ENCODE peak calls at places on chromosomes 4 and X, in seven cellular contexts. I, A, U, H, T, R and Z are unnamed samples. For H3K4me1 and H3K9me3, the result is how much of the 10 kb centered on the place peaks cover.

GRCh38 chr4:183399616-183400015 is 44.8 kb upstream of the CDKN2AIP start:
- DNase-seq in A (no peak), I (no peak), H (no peak), R (no peak), T (no peak), U (no peak), Z (no peak)

GRCh38 chr4:70667710-70668535 is 1.6 kb upstream of the JCHAIN start:
- DNase-seq in R (no peak), H (no peak), T (no peak), A (no peak), U (no peak), I (no peak), Z (no peak)

GRCh38 chr4:6195602-6196319 is 4.6 kb downstream of the JAKMIP1 start:
- DNase-seq in T (no peak), R (no peak), A (no peak), I (no peak), U (no peak), H (no peak), Z (no peak)

GRCh38 chr4:175705407-175705806 is 106.7 kb downstream of the GPM6A start:
- DNase-seq in R (peak), I (no peak), T (no peak), H (peak), U (no peak), A (no peak), Z (peak)

GRCh38 chr4:184961693-184962092 is 56.6 kb upstream of the HELT start:
- DNase-seq in A (no peak), H (no peak), T (no peak), I (no peak), U (no peak), R (no peak), Z (no peak)

GRCh38 chrX:65932173-65933084 is 107.5 kb downstream of the VSIG4 start:
- DNase-seq in H (no peak), I (no peak), U (no peak), A (no peak), R (no peak), T (no peak), Z (peak)

GRCh38 chrX:155662297-155662696 is 49.5 kb upstream of the TMLHE start:
- DNase-seq in I (no peak), T (no peak), H (no peak), R (no peak), U (no peak), A (no peak), Z (peak)

GRCh38 chr4:15239866-15240265 is 188.0 kb upstream of the C1QTNF7 start:
- DNase-seq in R (no peak), I (no peak), A (no peak), H (no peak), T (peak), U (no peak), Z (peak)

GRCh38 chrX:130386408-130386808 is 934 bp upstream of the GPR119 start:
- DNase-seq in U (no peak), A (no peak), H (no peak), R (no peak), T (no peak), I (no peak), Z (no peak)

GRCh38 chr4:19319607-19320006 is 932.1 kb upstream of the SLIT2 start:
- DNase-seq in I (no peak), R (no peak), A (no peak), T (no peak), H (no peak), U (no peak), Z (no peak)

GRCh38 chr4:156475322-156475721 is 496.3 kb downstream of the PDGFC start:
- DNase-seq in I (no peak), R (no peak), U (no peak), T (no peak), H (no peak), A (no peak), Z (peak)

GRCh38 chr4:139540161-139540560 is 15.9 kb downstream of the SETD7 start:
- DNase-seq in U (no peak), I (no peak), T (no peak), A (no peak), R (no peak), H (no peak), Z (no peak)

GRCh38 chr4:157978680-157979361 is 194.0 kb downstream of the GASK1B start:
- DNase-seq in A (peak), T (peak), I (no peak), R (no peak), U (no peak), H (peak), Z (peak)

GRCh38 chr4:168835880-168836454 is 174.1 kb downstream of the CBR4 start:
- DNase-seq in I (no peak), H (no peak), U (no peak), A (no peak), R (no peak), T (no peak), Z (no peak)

GRCh38 chrX:74231625-74232024 is 72.4 kb upstream of the ZCCHC13 start:
- DNase-seq in A (no peak), H (no peak), U (no peak), I (no peak), R (no peak), T (no peak), Z (no peak)

GRCh38 chr4:184255361-184255760 is 37.7 kb upstream of the ENPP6 start:
- DNase-seq in R (no peak), I (no peak), H (no peak), A (no peak), U (no peak), T (no peak), Z (no peak)

GRCh38 chrX:2409796-2410195 is 91.0 kb downstream of the DHRSX start:
- DNase-seq in T (no peak), A (no peak), H (no peak), I (no peak), R (no peak), U (no peak), Z (no peak)

GRCh38 chr4:88009871-88010270 is 2.4 kb downstream of the PKD2 start:
- DNase-seq in T (no peak), I (no peak), A (no peak), U (no peak), R (no peak), H (no peak), Z (no peak)

GRCh38 chr4:24885342-24885741 is 27.5 kb downstream of the CCDC149 start:
- DNase-seq in T (peak), H (no peak), A (no peak), R (no peak), U (no peak), I (no peak), Z (no peak)

GRCh38 chr4:119118397-119118796 is 17.2 kb upstream of the MYOZ2 start:
- DNase-seq in H (no peak), T (no peak), R (no peak), A (no peak), I (no peak), U (no peak), Z (no peak)

GRCh38 chr4:123821861-123822260 is 425.3 kb downstream of the SPRY1 start:
- DNase-seq in A (no peak), U (no peak), T (no peak), I (no peak), H (no peak), R (no peak), Z (no peak)

DNA sequence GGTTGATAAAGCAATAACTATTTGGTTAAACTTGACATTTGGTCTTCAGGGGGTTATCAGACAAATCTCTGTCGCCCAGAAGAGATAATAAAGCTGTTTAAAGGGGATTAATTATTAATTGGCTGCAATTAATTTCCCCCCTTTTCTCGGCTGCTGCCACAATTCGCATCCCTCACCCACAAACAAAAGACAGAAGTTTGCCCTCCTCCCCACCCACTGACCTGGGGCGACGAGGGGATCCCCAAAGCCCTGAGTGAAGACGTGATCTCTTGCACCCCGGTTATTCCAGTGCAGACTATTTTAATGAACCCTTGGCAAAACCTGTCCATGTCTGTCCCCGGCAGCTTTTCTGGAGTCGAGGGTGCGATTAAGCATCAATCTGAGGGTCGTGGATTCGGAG is 55.7 kb upstream of the TMEM33 start:
- DNase-seq in I (no peak), A (no peak), T (no peak), U (no peak), R (no peak), H (no peak), Z (no peak)
- H3K4me1 ChIP-seq in I (under half), A (under half), T (under half), U (under half), R (under half), H (under half), Z (under half)

DNA sequence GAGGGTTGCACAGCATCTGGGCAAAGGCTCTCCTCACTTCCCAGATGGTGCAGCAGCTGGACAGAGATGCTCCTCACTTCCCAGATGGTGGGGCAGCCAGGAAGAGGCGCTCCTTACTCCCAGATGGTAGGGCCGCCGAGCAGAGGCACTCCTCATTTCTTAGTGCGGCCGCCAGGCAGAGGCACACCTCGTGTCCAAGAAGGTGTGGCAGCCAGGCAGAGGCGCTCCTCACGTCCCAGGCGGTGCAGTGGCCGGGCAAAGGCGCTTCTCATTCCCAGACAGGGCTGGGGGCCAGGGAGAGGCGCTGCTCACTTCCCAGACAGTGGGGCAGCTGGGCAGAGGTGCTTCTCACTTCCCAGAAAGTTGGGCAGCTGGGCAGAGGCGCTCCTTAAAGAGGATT is 48.8 kb downstream of the ZNF732 start:
- DNase-seq in R (no peak), A (no peak), H (no peak), T (no peak), I (no peak), U (no peak), Z (no peak)
- H3K9me3 ChIP-seq in R (half or more), A (under half), H (under half), T (half or more), I (under half), U (half or more), Z (half or more)

GRCh38 chr4:144715230-144715629 is 69.3 kb downstream of the HHIP start:
- DNase-seq in H (no peak), A (no peak), R (no peak), U (no peak), I (no peak), T (no peak), Z (no peak)

GRCh38 chr4:144710526-144710912 is 64.6 kb downstream of the HHIP start:
- DNase-seq in T (no peak), A (no peak), U (no peak), H (no peak), R (peak), I (no peak), Z (no peak)

GRCh38 chr4:144714166-144714565 is 68.2 kb downstream of the HHIP start:
- DNase-seq in U (no peak), H (no peak), A (no peak), I (no peak), T (no peak), R (no peak), Z (no peak)

GRCh38 chr4:144711685-144712456 is 65.9 kb downstream of the HHIP start:
- DNase-seq in T (no peak), R (no peak), U (no peak), H (no peak), A (no peak), I (no peak), Z (no peak)

GRCh38 chr4:144712775-144713174 is 66.8 kb downstream of the HHIP start:
- DNase-seq in H (no peak), A (no peak), I (no peak), R (no peak), T (no peak), U (no peak), Z (no peak)
- H3K4me1 ChIP-seq in H (under half), A (under half), I (under half), R (under half), T (under half), U (under half), Z (under half)

GRCh38 chr4:68410643-68411042 is 36.6 kb upstream of the TMPRSS11E start:
- DNase-seq in H (no peak), T (no peak), I (no peak), A (no peak), R (no peak), U (no peak), Z (no peak)

GRCh38 chr4:68416591-68416990 is 30.7 kb upstream of the TMPRSS11E start:
- DNase-seq in H (no peak), U (no peak), I (no peak), R (no peak), T (no peak), A (no peak), Z (no peak)
- H3K9me3 ChIP-seq in H (under half), U (under half), I (under half), R (under half), T (under half), A (under half), Z (under half)

DNA sequence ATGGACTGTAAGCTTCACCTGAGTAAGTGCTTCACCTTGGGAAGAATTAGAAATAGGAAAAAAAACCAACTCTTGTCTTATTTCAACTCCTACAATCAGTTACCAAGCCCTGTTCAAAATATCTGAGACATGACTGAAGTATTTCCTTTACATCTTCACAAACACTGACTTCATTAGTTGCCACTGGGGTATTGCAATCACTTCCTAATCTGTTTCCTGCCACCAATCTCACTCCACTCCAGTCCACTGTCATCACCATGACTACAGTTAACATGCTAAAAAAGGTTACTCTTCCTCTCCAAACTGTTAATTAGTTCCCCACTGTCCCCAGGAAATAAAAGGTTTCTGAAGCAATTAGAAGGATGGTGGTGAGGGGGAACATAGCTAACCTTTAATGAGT is 3.3 kb upstream of the SUPT20HL1 start:
- DNase-seq in U (no peak), H (no peak), I (no peak), A (no peak), T (no peak), R (no peak), Z (peak)
- H3K4me1 ChIP-seq in U (under half), H (under half), I (under half), A (under half), T (under half), R (under half), Z (under half)